ENCODE peak calls at places on chromosomes 13 and 19, in eight cellular contexts. X, A, P, I, L, F, U and Z are unnamed samples.

GRCh38 chr19:34246340-34246739 is 8.0 kb upstream of the GARRE1 start:
- DNase-seq in X (no peak), A (no peak), P (no peak), I (no peak), L (no peak), F (no peak), U (no peak), Z (no peak)

GRCh38 chr19:32104465-32105235 is 240.8 kb upstream of the ZNF507 start:
- DNase-seq in X (peak), A (no peak), P (no peak), I (no peak), L (peak), F (no peak), U (no peak), Z (no peak)

GRCh38 chr19:18464646-18465045 is 26.7 kb upstream of the ISYNA1 start:
- DNase-seq in X (no peak), A (peak), P (peak), I (no peak), L (peak), F (peak), U (peak), Z (no peak)

GRCh38 chr19:47761566-47761965 is 16.2 kb downstream of the NOP53 start:
- DNase-seq in X (no peak), A (no peak), P (no peak), I (no peak), L (no peak), F (no peak), U (no peak), Z (no peak)

GRCh38 chr13:31625115-31625514 is 114.2 kb upstream of the RXFP2 start:
- DNase-seq in X (peak), A (no peak), P (no peak), I (no peak), L (peak), F (no peak), U (no peak), Z (no peak)

GRCh38 chr19:17618919-17619318 is 63.5 kb downstream of the COLGALT1 start:
- DNase-seq in X (peak), A (no peak), P (no peak), I (no peak), L (no peak), F (no peak), U (no peak), Z (no peak)

GRCh38 chr13:22432690-22433089 is 748.1 kb upstream of the SGCG start:
- DNase-seq in X (no peak), A (no peak), P (no peak), I (no peak), L (no peak), F (no peak), U (no peak), Z (no peak)

GRCh38 chr19:50870417-50871089 is 2.7 kb upstream of the KLK2 start:
- DNase-seq in X (no peak), A (peak), P (no peak), I (no peak), L (no peak), F (no peak), U (no peak), Z (no peak)

GRCh38 chr13:32314968-32315254 is 252 bp downstream of the ZAR1L start:
- DNase-seq in X (peak), A (peak), P (no peak), I (peak), L (peak), F (peak), U (peak), Z (peak)

GRCh38 chr19:47509973-47510372 is 4.9 kb downstream of the NAPA start:
- DNase-seq in X (no peak), A (no peak), P (peak), I (no peak), L (peak), F (no peak), U (no peak), Z (no peak)

GRCh38 chr19:18762125-18763023 is 28.7 kb downstream of the COMP start:
- DNase-seq in X (peak), A (peak), P (no peak), I (no peak), L (peak), F (peak), U (no peak), Z (no peak)

GRCh38 chr13:50400930-50401553 is 385.8 kb downstream of the KCNRG start:
- DNase-seq in X (peak), A (no peak), P (peak), I (no peak), L (peak), F (no peak), U (peak), Z (peak)

GRCh38 chr13:67736646-67737420 is 506.7 kb upstream of the PCDH9 start:
- DNase-seq in X (no peak), A (peak), P (peak), I (no peak), L (peak), F (peak), U (no peak), Z (peak)

GRCh38 chr19:5205388-5205787 is 135.2 kb downstream of the PTPRS start:
- DNase-seq in X (no peak), A (no peak), P (no peak), I (no peak), L (no peak), F (no peak), U (no peak), Z (no peak)

GRCh38 chr13:97468331-97468730 is 34.4 kb downstream of the RAP2A start:
- DNase-seq in X (peak), A (no peak), P (no peak), I (no peak), L (no peak), F (no peak), U (no peak), Z (peak)

GRCh38 chr13:113407103-113407530 is 43.2 kb upstream of the GRTP1 start:
- DNase-seq in X (no peak), A (no peak), P (no peak), I (no peak), L (no peak), F (no peak), U (no peak), Z (no peak)

GRCh38 chr13:44826586-44827350 is 162.5 kb downstream of the NUFIP1 start:
- DNase-seq in X (no peak), A (no peak), P (no peak), I (no peak), L (no peak), F (no peak), U (no peak), Z (no peak)

GRCh38 chr19:2266183-2266993 is 10.2 kb upstream of the JSRP1 start:
- DNase-seq in X (peak), A (peak), P (peak), I (no peak), L (peak), F (peak), U (peak), Z (no peak)